ENCODE peak calls at places on chromosomes 3 and 15, in seven cellular contexts. F, J, L, X, N, D and E are unnamed samples. For H3K27me3, the result is how much of the 10 kb centered on the place peaks cover.

GRCh38 chr15:28125673-28126651 is 26.8 kb upstream of the OCA2 start:
- DNase-seq in F (no peak), J (no peak), L (no peak), X (no peak), N (peak), D (peak), E (peak)

GRCh38 chr3:127556565-127556964 is 34.0 kb downstream of the TPRA1 start:
- DNase-seq in F (no peak), J (no peak), L (no peak), X (no peak), N (no peak), D (no peak), E (no peak)

GRCh38 chr3:126266291-126266840 is 86.0 kb upstream of the ALDH1L1 start:
- DNase-seq in F (peak), J (peak), L (no peak), X (peak), N (peak), D (no peak), E (no peak)

GRCh38 chr3:149342413-149343340 is 9.2 kb upstream of the TM4SF18 start:
- DNase-seq in F (no peak), J (no peak), L (peak), X (no peak), N (no peak), D (peak), E (peak)

GRCh38 chr3:143172313-143173054 is 52.9 kb downstream of the CHST2 start:
- DNase-seq in F (no peak), J (no peak), L (no peak), X (no peak), N (no peak), D (no peak), E (no peak)

GRCh38 chr3:10998542-10998941 is 6.0 kb downstream of the SLC6A1 start:
- DNase-seq in F (no peak), J (no peak), L (no peak), X (no peak), N (no peak), D (no peak), E (no peak)

GRCh38 chr3:65576942-65577341 is 461.8 kb downstream of the MAGI1 start:
- DNase-seq in F (no peak), J (no peak), L (no peak), X (no peak), N (no peak), D (no peak), E (peak)

GRCh38 chr15:90838544-90838943 is 29.8 kb upstream of the FURIN start:
- DNase-seq in F (no peak), J (no peak), L (no peak), X (no peak), N (no peak), D (no peak), E (no peak)

GRCh38 chr3:13105181-13105580 is 32.0 kb upstream of the IQSEC1 start:
- DNase-seq in F (no peak), J (no peak), L (no peak), X (no peak), N (no peak), D (no peak), E (no peak)

GRCh38 chr3:197802505-197803459 is 11.7 kb downstream of the LRCH3 start:
- DNase-seq in F (no peak), J (no peak), L (no peak), X (no peak), N (no peak), D (no peak), E (no peak)

GRCh38 chr15:84980196-84981053 is 1.2 kb upstream of the PDE8A start:
- DNase-seq in F (peak), J (peak), L (no peak), X (peak), N (peak), D (peak), E (peak)

GRCh38 chr3:52774066-52774713 is 3.2 kb upstream of the ITIH1 start:
- DNase-seq in F (no peak), J (peak), L (no peak), X (peak), N (no peak), D (no peak), E (no peak)

GRCh38 chr3:50125541-50126286 is 29.4 kb upstream of the SEMA3F start:
- DNase-seq in F (no peak), J (peak), L (no peak), X (no peak), N (no peak), D (no peak), E (no peak)

GRCh38 chr15:32691316-32692032 is 26.3 kb upstream of the GREM1 start:
- DNase-seq in F (no peak), J (no peak), L (no peak), X (no peak), N (no peak), D (no peak), E (no peak)

GRCh38 chr3:125433091-125433534 is 58.0 kb upstream of the ZNF148 start:
- DNase-seq in F (no peak), J (no peak), L (no peak), X (no peak), N (no peak), D (no peak), E (no peak)

GRCh38 chr15:60871152-60871551 is 357.9 kb downstream of the RORA start:
- DNase-seq in F (no peak), J (no peak), L (no peak), X (no peak), N (no peak), D (no peak), E (no peak)

GRCh38 chr3:3802021-3802420 is 2.8 kb downstream of the LRRN1 start:
- DNase-seq in F (no peak), J (peak), L (no peak), X (no peak), N (no peak), D (no peak), E (no peak)

GRCh38 chr3:154389861-154390260 is 40.1 kb downstream of the GPR149 start:
- DNase-seq in F (no peak), J (no peak), L (no peak), X (no peak), N (no peak), D (no peak), E (no peak)

GRCh38 chr15:44034933-44035624 is 160.0 kb downstream of the FRMD5 start:
- DNase-seq in F (no peak), J (no peak), L (no peak), X (no peak), N (no peak), D (peak), E (peak)

GRCh38 chr15:73058437-73058836 is 6.2 kb downstream of the NEO1 start:
- DNase-seq in F (no peak), J (no peak), L (no peak), X (no peak), N (no peak), D (no peak), E (no peak)

GRCh38 chr3:30462725-30463124 is 143.7 kb upstream of the TGFBR2 start:
- DNase-seq in F (no peak), J (no peak), L (no peak), X (no peak), N (no peak), D (no peak), E (no peak)

GRCh38 chr15:22989576-22990477 is 9.7 kb upstream of the CYFIP1 start:
- DNase-seq in F (no peak), J (no peak), L (no peak), X (no peak), N (peak), D (no peak), E (no peak)

GRCh38 chr15:71752604-71753289 is 57.6 kb upstream of the NR2E3 start:
- DNase-seq in F (no peak), J (no peak), L (peak), X (peak), N (peak), D (peak), E (peak)

GRCh38 chr3:129564981-129565644 is 22.1 kb downstream of the H1-8 start:
- DNase-seq in F (no peak), J (peak), L (no peak), X (no peak), N (no peak), D (no peak), E (no peak)

DNA sequence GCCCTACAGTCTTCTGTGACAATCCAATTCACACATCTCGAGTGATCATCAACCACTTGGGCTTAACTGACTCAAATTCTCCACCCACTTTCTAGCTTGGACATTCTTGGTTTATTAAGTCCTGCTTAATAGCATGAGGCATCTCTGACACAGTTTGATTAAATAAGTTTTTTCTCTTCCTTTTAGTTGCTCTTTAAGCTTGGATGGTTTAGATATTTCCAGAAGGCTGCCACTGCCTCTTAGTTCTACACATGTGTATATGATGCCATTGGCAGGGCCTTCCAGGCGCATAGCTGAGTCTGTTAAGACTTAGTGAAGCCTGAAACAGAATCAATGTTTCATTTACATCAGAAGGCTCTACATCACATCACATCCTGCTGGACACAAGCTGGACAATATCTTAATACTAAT is 24.3 kb upstream of the VEPH1 start:
- DNase-seq in F (no peak), J (no peak), L (no peak), X (no peak), N (no peak), D (no peak), E (no peak)
- H3K4me3 ChIP-seq in F (no peak), J (no peak), L (no peak), X (no peak), N (no peak), D (no peak), E (no peak)

DNA sequence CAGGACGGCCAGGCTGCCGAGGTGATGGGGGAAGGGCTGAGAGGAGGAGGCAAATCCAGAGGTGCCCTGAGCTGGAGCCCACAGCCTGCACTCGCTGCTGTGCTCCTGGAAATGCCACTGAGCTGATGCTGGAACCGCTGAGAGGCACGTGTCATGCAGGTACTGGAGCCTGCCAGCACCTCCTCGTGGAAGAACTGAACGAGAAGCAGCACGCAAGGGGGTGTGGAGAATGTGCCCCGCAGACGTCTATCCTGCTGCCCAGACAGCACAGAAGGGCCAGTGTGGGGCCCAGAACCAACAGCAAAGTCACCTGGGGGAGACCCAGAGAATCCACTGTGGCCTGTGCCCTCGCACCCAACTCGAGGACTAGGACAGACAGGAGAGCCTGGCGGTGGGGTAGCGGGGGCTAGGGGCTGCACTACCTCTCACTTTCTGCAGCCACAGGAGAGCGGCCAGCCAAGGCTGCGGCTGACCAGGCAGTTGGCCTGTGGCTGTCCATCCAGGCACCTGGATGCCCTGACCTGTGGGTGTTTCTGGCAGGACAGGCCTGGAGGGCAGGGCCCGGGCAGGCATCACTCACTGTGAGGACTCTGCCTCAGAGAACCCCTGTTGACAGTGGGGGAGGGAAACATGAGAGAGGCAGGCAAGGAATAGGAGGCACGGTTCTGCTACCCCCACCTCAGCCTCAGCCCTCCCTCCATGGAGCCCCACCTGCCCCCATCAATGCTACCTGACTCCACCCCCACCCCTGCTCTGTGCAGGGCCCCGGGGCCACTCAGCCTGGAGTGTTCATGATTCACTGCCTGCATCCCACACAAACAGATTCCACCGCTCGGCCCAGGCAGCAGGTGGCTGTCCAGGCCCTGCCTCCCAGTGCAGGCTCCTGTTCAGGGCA is 213.1 kb downstream of the TBC1D2B start:
- DNase-seq in F (no peak), J (peak), L (no peak), X (peak), N (no peak), D (no peak), E (no peak)
- TF ChIP-seq CTCF in F (no peak), J (no peak), L (peak), X (no peak), N (no peak), D (no peak), E (no peak)

DNA sequence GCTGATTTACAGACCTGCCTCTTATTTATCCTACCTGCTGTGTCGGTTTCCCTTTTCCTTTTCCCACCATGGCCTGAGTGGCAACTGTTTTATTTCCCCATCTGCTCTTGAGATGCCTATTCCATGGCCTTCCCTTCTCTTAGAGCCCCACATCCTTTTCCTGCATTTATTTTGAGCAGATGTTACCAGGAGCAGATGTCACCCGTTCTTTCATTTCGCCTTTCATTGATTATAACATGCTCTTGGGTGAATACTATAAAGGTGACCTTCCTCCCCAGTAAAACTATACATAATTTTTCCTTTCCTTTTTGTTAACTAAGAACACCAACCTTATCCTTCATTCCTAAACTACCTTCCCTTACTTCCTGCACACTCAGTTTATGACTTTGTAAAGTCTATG is 8.5 kb upstream of the P2RY1 start:
- DNase-seq in F (no peak), J (no peak), L (no peak), X (no peak), N (no peak), D (no peak), E (no peak)
- H3K27me3 ChIP-seq in F (under half), J (under half), L (under half), X (under half), N (under half), D (under half), E (under half)

DNA sequence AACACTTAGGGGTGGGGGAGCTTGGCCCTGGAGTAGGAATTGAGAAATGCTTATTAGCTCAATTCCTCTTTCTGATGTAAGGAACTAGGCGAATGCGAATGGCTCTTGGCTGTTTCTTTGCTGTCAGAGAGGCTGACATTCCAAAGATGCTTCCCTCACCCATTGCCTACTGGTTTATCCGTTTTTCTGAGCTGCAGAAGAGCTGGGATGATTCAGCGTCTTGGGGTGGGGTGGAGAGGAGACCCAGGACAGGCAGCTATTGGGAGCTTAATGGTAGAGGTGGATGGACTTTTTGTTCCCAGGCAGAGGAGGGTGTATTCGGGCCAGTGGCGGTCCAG is 9.8 kb downstream of the PLEKHO2 start:
- DNase-seq in F (no peak), J (no peak), L (no peak), X (peak), N (peak), D (peak), E (peak)
- H3K4me3 ChIP-seq in F (no peak), J (no peak), L (no peak), X (no peak), N (no peak), D (no peak), E (no peak)

GRCh38 chr15:50315814-50316630 is 39.0 kb downstream of the GABPB1 start:
- DNase-seq in F (no peak), J (no peak), L (no peak), X (no peak), N (no peak), D (no peak), E (peak)
- TF ChIP-seq CTCF in F (peak), J (peak), L (peak), X (peak), N (peak), D (peak), E (peak)